ENCODE peak calls at places on chromosomes 1 and 21, in five cellular contexts. O is neural crest cell, K is GM12878, G is B cell, C is GM12865. X is an unnamed sample.

GRCh38 chr1:92411511-92411910 is 75.2 kb downstream of the GFI1 start:
- DNase-seq in K (no peak), O (no peak), C (no peak), G (no peak), X (no peak)

GRCh38 chr1:154557939-154558609 is 388 bp downstream of the UBE2Q1 start:
- DNase-seq in G (no peak), C (peak; percentile 61), O (peak; percentile 23), K (no peak), X (no peak)

GRCh38 chr1:234842726-234843641 is 233.0 kb upstream of the IRF2BP2 start:
- DNase-seq in K (peak; percentile 95), O (no peak), G (no peak), C (peak; percentile 94), X (no peak)

GRCh38 chr21:44713130-44713529 is 1.8 kb upstream of the TSPEAR start:
- DNase-seq in G (no peak), C (no peak), K (no peak), O (no peak), X (peak; percentile 58)

GRCh38 chr1:43565600-43566360 is 35.1 kb downstream of the PTPRF start:
- DNase-seq in C (peak; percentile 30), O (peak; percentile 61), G (peak; percentile 60), K (no peak), X (no peak)

GRCh38 chr1:118304722-118305344 is 119.8 kb upstream of the SPAG17 start:
- DNase-seq in O (no peak), K (no peak), C (peak; percentile 18), G (no peak), X (no peak)

GRCh38 chr1:162035241-162035640 is 11.6 kb upstream of the OLFML2B start:
- DNase-seq in G (no peak), O (no peak), K (no peak), C (no peak), X (no peak)

GRCh38 chr1:214838351-214838750 is 235.4 kb downstream of the CENPF start:
- DNase-seq in C (no peak), O (no peak), G (no peak), K (no peak), X (no peak)

DNA sequence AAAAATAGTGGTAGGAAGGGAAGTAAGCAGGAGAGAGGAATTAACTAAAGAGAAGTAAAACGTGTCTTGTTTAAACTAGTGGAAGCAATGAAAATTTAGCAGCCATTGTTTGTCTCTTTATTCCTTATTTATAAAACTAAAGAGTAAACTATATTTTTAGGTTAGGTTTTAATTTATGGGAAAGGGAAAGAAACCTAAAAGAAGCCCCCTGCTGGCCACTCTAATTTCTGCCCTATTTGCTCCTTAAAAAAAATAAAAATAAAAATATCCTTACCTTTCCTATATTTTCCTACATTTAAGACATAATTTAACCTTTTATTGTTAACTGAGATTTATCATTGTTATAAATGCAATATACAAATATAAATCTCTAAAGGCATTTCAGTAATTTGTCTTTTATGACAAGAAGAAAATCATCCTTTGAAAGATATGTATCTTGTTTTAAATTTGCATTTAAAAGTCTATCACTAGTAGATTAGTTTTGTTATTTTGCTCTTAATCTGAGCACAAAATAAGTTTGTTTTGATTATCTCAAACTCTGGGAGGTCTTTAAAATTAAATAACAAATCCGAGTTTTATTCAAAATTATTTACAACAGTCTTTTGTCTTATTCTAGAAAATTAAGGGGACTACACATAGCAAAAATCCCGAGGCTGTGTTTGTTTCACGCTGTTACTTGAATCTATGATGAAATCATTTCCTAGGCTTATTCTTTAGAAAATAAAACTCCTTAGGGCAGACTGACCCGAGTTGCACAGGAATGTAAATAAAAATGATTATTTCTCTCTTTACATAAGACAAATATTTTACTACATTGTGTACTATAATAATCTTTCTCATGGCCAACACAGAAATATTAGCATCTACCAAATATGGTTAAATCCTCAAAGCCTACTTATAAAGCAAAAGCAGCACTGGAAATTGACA is 201.7 kb downstream of the NRIP1 start:
- DNase-seq in G (no peak), O (no peak), K (no peak), C (peak; percentile 26), X (no peak)
- TF ChIP-seq CTCF in G (peak; percentile 80), O (peak; percentile 88), K (peak; percentile 47), C (peak; percentile 36), X (peak; percentile 88)

GRCh38 chr1:53195913-53196484 is 625 bp upstream of the CPT2 start:
- DNase-seq in K (no peak), O (no peak), C (no peak), G (no peak), X (no peak)

GRCh38 chr1:53195211-53195909 is 1.3 kb upstream of the CPT2 start:
- DNase-seq in K (no peak), C (no peak), O (no peak), G (no peak), X (no peak)

GRCh38 chr1:53198241-53198651 is 1.6 kb downstream of the CPT2 start:
- DNase-seq in G (no peak), C (no peak), K (no peak), O (no peak), X (no peak)

GRCh38 chr1:53197301-53198205 is 929 bp downstream of the CPT2 start:
- DNase-seq in K (no peak), C (no peak), O (no peak), G (no peak), X (no peak)

GRCh38 chr1:53196485-53197271 is at the start of gene CPT2:
- DNase-seq in K (peak; percentile 48), C (peak; percentile 95), G (peak; percentile 96), O (peak; percentile 80), X (peak; percentile 95)
- TF ChIP-seq CTCF in K (no peak), C (no peak), G (no peak), O (no peak), X (peak; percentile 43)

DNA sequence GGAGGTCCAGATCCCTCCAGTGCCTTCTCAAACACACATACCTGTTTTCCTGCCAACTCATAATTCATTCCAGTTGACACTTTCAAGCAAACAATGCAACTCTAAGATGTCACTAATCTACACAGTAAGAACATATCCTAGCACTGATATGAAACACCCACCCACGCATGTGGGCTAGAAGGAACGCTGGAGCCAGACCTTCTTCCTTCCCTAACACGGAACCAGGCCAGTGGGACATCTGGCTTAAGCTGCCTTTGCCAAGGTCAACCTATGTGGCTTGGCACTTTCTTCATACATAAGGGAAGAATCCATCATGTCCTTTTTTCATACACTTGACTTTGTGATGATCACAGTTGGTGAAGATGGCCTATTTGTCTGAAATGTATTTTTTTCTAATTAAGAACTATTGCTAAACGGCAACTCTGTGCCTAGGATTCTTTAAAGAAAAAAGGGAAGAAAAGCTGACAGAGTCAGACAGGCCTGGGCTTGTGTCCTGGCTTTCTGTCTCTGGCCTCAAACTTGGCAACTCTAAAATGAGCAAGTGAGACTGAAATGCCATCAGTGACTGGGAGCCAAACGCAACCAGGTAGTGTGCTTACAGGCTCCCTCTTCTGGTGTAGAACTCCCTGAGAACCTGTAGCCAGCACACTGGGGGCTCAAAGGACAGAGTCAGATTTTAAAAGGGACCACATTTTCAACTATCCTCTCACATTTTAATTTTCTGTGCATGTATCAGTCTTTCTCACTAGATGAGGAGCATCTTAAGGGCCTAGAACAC is 92.6 kb upstream of the BEND5 start:
- DNase-seq in O (no peak), G (no peak), K (no peak), C (no peak), X (no peak)
- TF ChIP-seq CTCF in O (no peak), G (no peak), K (no peak), C (no peak), X (no peak)

GRCh38 chr1:201060586-201060985 is 37.1 kb upstream of the KIF21B start:
- DNase-seq in K (no peak), C (no peak), O (no peak), G (no peak), X (no peak)

GRCh38 chr1:201061049-201061448 is 37.5 kb upstream of the KIF21B start:
- DNase-seq in G (no peak), K (no peak), O (no peak), C (no peak), X (no peak)

GRCh38 chr1:201062511-201063189 is 39.1 kb upstream of the KIF21B start:
- DNase-seq in C (no peak), O (no peak), G (no peak), K (no peak), X (no peak)

GRCh38 chr1:201063190-201063544 is 39.7 kb upstream of the KIF21B start:
- DNase-seq in O (no peak), K (no peak), G (no peak), C (no peak), X (no peak)

DNA sequence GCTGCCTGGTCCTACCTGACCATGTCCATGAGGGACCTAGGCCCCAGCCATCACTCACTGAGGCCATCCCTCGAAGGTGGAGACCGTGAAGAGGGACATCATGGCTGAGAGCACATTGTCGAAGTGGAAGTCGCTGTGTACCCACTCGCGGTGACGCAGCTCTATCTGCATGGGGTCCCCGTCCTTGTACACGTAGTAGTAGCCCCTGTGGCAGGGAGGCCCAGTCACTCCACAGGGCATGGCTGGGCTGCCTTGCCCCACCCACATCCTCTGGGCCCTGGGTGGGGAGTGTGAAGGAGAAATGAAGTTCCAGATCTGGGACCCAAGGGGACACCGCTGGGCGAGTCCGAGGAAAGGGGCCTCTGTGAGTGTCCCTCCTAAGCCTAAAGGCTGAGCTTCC is 38.4 kb upstream of the KIF21B start:
- DNase-seq in O (no peak), C (no peak), G (no peak), K (no peak), X (no peak)
- TF ChIP-seq CTCF in O (no peak), C (no peak), G (no peak), K (no peak), X (no peak)

DNA sequence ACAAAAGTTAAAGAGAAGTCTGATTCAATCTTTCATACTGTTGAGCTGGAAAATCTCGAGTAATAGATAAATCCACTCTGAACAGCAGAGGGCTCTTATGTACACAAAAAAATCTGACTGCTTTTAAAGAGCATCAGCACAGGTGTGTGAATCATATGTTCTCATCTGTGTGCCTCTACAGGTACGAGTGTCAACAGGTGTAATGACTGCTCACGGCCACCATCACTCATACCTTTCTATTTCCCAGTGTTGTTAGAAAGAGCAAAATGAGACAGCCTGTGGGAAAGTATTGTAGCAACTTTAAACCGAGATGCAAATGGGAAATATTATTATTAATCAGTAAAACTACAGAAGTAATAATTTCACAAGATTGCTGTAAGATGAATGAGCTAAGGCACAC is 49.0 kb upstream of the SCAF4 start:
- DNase-seq in C (peak; percentile 5), K (no peak), O (no peak), G (peak; percentile 16), X (no peak)
- TF ChIP-seq CTCF in C (no peak), K (peak; percentile 26), O (peak; percentile 62), G (no peak), X (peak; percentile 64)

GRCh38 chr1:42266253-42267135 is 68.5 kb downstream of the FOXJ3 start:
- DNase-seq in G (no peak), C (no peak), K (no peak), O (no peak), X (no peak)
- TF ChIP-seq CTCF in G (no peak), C (peak; percentile 1), K (peak; percentile 5), O (peak; percentile 32), X (no peak)

X was measured in chondrocyte.